ENCODE peak calls at places on chromosomes 2 and 18, in eight cellular contexts. W is spleen, P is GM23338, G is Caco-2, O is upper lobe of right lung, X is gastrocnemius medialis, Z is astrocyte of the spinal cord, U is fibroblast of lung. M is an unnamed sample.

GRCh38 chr2:27049422-27050280 is 1.8 kb upstream of the AGBL5 start:
- DNase-seq in W (peak; percentile 91), P (peak; percentile 37), G (peak; percentile 69), O (peak; percentile 82), X (no peak), Z (no peak), U (no peak), M (no peak)

GRCh38 chr2:229636568-229636967 is 77.8 kb downstream of the DNER start:
- DNase-seq in W (no peak), P (peak; percentile 69), G (no peak), O (no peak), X (no peak), Z (no peak), U (no peak), M (no peak)

GRCh38 chr2:209636066-209636465 is 135.6 kb upstream of the UNC80 start:
- DNase-seq in W (no peak), P (no peak), G (no peak), O (no peak), X (no peak), Z (peak; percentile 33), U (peak; percentile 29), M (no peak)

GRCh38 chr2:189372688-189373257 is 68.5 kb upstream of the WDR75 start:
- DNase-seq in W (no peak), P (no peak), G (no peak), O (no peak), X (no peak), Z (no peak), U (no peak), M (no peak)

GRCh38 chr2:98697651-98698337 is 33.1 kb downstream of the MGAT4A start:
- DNase-seq in W (no peak), P (no peak), G (no peak), O (no peak), X (no peak), Z (no peak), U (no peak), M (no peak)

GRCh38 chr2:225824748-225825449 is 425.4 kb downstream of the NYAP2 start:
- DNase-seq in W (no peak), P (peak; percentile 33), G (no peak), O (no peak), X (no peak), Z (no peak), U (no peak), M (no peak)

GRCh38 chr18:813405-814071 is 1.5 kb upstream of the YES1 start:
- DNase-seq in W (no peak), P (no peak), G (no peak), O (no peak), X (no peak), Z (no peak), U (no peak), M (no peak)

GRCh38 chr2:158795110-158795924 is at the start of gene DAPL1:
- DNase-seq in W (no peak), P (peak; percentile 17), G (no peak), O (no peak), X (no peak), Z (no peak), U (no peak), M (no peak)

GRCh38 chr2:207720517-207721187 is 9.2 kb downstream of the CCNYL1 start:
- DNase-seq in W (no peak), P (no peak), G (no peak), O (no peak), X (no peak), Z (no peak), U (no peak), M (no peak)

GRCh38 chr2:227414846-227415245 is 27.1 kb upstream of the SCYGR1 start:
- DNase-seq in W (no peak), P (no peak), G (no peak), O (no peak), X (no peak), Z (peak; percentile 19), U (peak; percentile 81), M (no peak)

GRCh38 chr2:67471681-67472080 is 74.5 kb downstream of the ETAA1 start:
- DNase-seq in W (no peak), P (no peak), G (no peak), O (no peak), X (no peak), Z (no peak), U (peak; percentile 96), M (no peak)

GRCh38 chr2:67479256-67479655 is 82.1 kb downstream of the ETAA1 start:
- DNase-seq in W (no peak), P (no peak), G (no peak), O (no peak), X (no peak), Z (no peak), U (no peak), M (no peak)

GRCh38 chr2:67476808-67477790 is 80.0 kb downstream of the ETAA1 start:
- DNase-seq in W (no peak), P (peak; percentile 60), G (peak; percentile 28), O (no peak), X (no peak), Z (peak; percentile 57), U (peak; percentile 57), M (peak; percentile 46)
- TF ChIP-seq CTCF in W (no peak), P (peak; percentile 71), G (peak; percentile 67), O (peak; percentile 43), X (no peak), Z (peak; percentile 41), U (peak; percentile 57), M (peak; percentile 39)

DNA sequence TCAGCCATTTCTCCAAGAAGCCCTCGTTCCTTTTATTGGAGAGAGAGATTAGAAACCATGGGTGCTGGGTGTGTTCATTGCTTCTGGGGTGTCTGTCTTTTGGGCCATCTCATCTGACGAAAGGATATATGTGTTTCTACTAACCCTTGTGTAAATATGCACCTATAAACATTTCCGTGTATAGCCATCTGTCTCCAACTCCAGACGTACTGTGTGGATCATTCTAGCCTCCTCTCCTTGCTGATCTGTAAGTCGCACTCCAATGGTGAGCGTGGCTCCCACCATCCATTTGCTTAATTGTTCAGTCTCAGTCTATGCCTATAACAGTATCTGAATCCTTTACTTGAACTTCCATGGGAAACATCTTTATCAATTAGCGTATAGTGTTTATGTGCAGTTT is 1.8 kb downstream of the RBFA start:
- DNase-seq in W (no peak), P (no peak), G (no peak), O (no peak), X (no peak), Z (no peak), U (no peak), M (no peak)
- H3K4me3 ChIP-seq in W (no peak overlapping the region), P (peak overlapping the region; percentile 66), G (no peak overlapping the region), O (no peak overlapping the region), X (no peak overlapping the region), Z (no peak overlapping the region), U (peak overlapping the region; percentile 6), M (peak overlapping the region; percentile 86)

GRCh38 chr2:16727256-16727655 is 61.6 kb upstream of the CYRIA start:
- DNase-seq in W (no peak), P (no peak), G (no peak), O (no peak), X (no peak), Z (peak; percentile 11), U (peak; percentile 3), M (no peak)

GRCh38 chr2:16725549-16725948 is 59.9 kb upstream of the CYRIA start:
- DNase-seq in W (no peak), P (no peak), G (no peak), O (no peak), X (no peak), Z (no peak), U (no peak), M (no peak)

GRCh38 chr2:16726147-16726546 is 60.5 kb upstream of the CYRIA start:
- DNase-seq in W (no peak), P (no peak), G (no peak), O (no peak), X (no peak), Z (no peak), U (no peak), M (no peak)

GRCh38 chr2:16728742-16729141 is 63.1 kb upstream of the CYRIA start:
- DNase-seq in W (no peak), P (no peak), G (no peak), O (no peak), X (peak; percentile 48), Z (no peak), U (no peak), M (no peak)

DNA sequence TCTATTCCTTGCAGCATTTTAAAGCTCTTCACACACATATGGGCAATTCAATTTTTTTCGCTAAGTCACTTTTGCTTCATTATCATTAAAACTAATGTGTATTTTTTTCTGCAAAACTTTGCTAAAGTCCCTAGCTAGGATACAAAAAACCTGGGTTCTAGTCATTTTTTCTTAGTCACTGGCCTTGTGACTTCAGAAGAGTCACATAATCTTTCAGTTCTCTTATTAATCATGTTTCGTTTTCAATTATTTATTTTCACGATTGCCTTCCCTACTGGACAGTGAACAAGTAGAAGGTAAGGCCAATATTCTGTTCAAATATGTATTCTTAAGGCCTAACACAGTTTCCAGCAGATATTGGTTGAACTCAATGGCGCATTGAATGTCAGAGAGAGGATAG is 60.9 kb upstream of the CYRIA start:
- DNase-seq in W (no peak), P (no peak), G (no peak), O (no peak), X (no peak), Z (no peak), U (no peak), M (no peak)
- TF ChIP-seq CTCF in W (no peak), P (no peak), G (no peak), O (no peak), X (no peak), Z (no peak), U (no peak), M (no peak)

GRCh38 chr2:219273887-219274391 is 5.2 kb upstream of the DNAJB2 start:
- DNase-seq in W (no peak), P (no peak), G (no peak), O (peak; percentile 68), X (no peak), Z (no peak), U (peak; percentile 72), M (no peak)
- H3K4me3 ChIP-seq in W (no peak overlapping the region), P (no peak overlapping the region), G (no peak overlapping the region), O (no peak overlapping the region), X (no peak overlapping the region), Z (no peak overlapping the region), U (no peak overlapping the region), M (no peak overlapping the region)

GRCh38 chr2:223069465-223069864 is 17.5 kb downstream of the KCNE4 start:
- DNase-seq in W (no peak), P (no peak), G (no peak), O (no peak), X (no peak), Z (no peak), U (no peak), M (no peak)
- TF ChIP-seq CTCF in W (no peak), P (no peak), G (no peak), O (no peak), X (no peak), Z (no peak), U (no peak), M (no peak)

GRCh38 chr2:154697422-154698237 is 865 bp upstream of the KCNJ3 start:
- DNase-seq in W (peak; percentile 71), P (peak; percentile 60), G (peak; percentile 15), O (peak; percentile 65), X (no peak), Z (no peak), U (peak; percentile 6), M (no peak)
- H3K4me3 ChIP-seq in W (peak overlapping the region; percentile 36), P (peak overlapping the region; percentile 72), G (peak overlapping the region; percentile 25), O (peak overlapping the region; percentile 25), X (peak overlapping the region; percentile 39), Z (peak overlapping the region; percentile 16), U (peak overlapping the region; percentile 4), M (no peak overlapping the region)